ENCODE peak calls at places on chromosomes 2 and 18, in six cellular contexts. I is GM12891, U is H1, Q is K562, C is HepG2, S is GM12878. R is an unnamed sample.

GRCh38 chr2:164620873-164621760 is at the start of gene GRB14:
- DNase-seq in I (no peak), Q (no peak), U (peak), S (no peak), C (peak), R (peak)

GRCh38 chr2:55011741-55012574 is 38.3 kb downstream of the RTN4 start:
- DNase-seq in U (no peak), I (no peak), Q (no peak), S (no peak), C (peak), R (no peak)

GRCh38 chr2:202375006-202375610 is 1.0 kb upstream of the BMPR2 start:
- DNase-seq in S (no peak), U (no peak), I (no peak), C (peak), Q (no peak), R (peak)

GRCh38 chr2:102258386-102259074 is 52.8 kb upstream of the IL1RL1 start:
- DNase-seq in I (no peak), U (no peak), S (no peak), Q (no peak), C (no peak), R (no peak)

GRCh38 chr2:126911111-126911796 is 12.6 kb downstream of the TEX51 start:
- DNase-seq in S (no peak), I (no peak), Q (no peak), C (no peak), U (no peak), R (no peak)

GRCh38 chr18:22668496-22668895 is 250.8 kb upstream of the CTAGE1 start:
- DNase-seq in C (no peak), Q (peak), S (no peak), I (no peak), U (no peak), R (no peak)

GRCh38 chr2:73292906-73293533 is 328 bp downstream of the EGR4 start:
- DNase-seq in S (no peak), C (no peak), I (no peak), Q (no peak), U (no peak), R (peak)

GRCh38 chr2:44572196-44572900 is 210.6 kb downstream of the CAMKMT start:
- DNase-seq in C (no peak), I (no peak), Q (no peak), S (no peak), U (no peak), R (no peak)

GRCh38 chr2:241072553-241073165 is 29.4 kb downstream of the MTERF4 start:
- DNase-seq in U (no peak), C (no peak), S (no peak), Q (no peak), I (no peak), R (no peak)
- TF ChIP-seq TAF1 in U (no peak), C (no peak), S (no peak), Q (no peak), I (no peak), R (no peak)

GRCh38 chr2:215365184-215365658 is 53.4 kb downstream of the ATIC start:
- DNase-seq in U (no peak), I (peak), C (no peak), Q (no peak), S (peak), R (no peak)

GRCh38 chr2:215363039-215363438 is 51.2 kb downstream of the ATIC start:
- DNase-seq in S (no peak), U (no peak), C (no peak), Q (no peak), I (no peak), R (no peak)

GRCh38 chr2:215362562-215362904 is 50.7 kb downstream of the ATIC start:
- DNase-seq in Q (no peak), I (no peak), S (no peak), C (no peak), U (no peak), R (no peak)

GRCh38 chr2:215363461-215364156 is 51.8 kb downstream of the ATIC start:
- DNase-seq in Q (no peak), C (no peak), S (no peak), I (no peak), U (no peak), R (no peak)

DNA sequence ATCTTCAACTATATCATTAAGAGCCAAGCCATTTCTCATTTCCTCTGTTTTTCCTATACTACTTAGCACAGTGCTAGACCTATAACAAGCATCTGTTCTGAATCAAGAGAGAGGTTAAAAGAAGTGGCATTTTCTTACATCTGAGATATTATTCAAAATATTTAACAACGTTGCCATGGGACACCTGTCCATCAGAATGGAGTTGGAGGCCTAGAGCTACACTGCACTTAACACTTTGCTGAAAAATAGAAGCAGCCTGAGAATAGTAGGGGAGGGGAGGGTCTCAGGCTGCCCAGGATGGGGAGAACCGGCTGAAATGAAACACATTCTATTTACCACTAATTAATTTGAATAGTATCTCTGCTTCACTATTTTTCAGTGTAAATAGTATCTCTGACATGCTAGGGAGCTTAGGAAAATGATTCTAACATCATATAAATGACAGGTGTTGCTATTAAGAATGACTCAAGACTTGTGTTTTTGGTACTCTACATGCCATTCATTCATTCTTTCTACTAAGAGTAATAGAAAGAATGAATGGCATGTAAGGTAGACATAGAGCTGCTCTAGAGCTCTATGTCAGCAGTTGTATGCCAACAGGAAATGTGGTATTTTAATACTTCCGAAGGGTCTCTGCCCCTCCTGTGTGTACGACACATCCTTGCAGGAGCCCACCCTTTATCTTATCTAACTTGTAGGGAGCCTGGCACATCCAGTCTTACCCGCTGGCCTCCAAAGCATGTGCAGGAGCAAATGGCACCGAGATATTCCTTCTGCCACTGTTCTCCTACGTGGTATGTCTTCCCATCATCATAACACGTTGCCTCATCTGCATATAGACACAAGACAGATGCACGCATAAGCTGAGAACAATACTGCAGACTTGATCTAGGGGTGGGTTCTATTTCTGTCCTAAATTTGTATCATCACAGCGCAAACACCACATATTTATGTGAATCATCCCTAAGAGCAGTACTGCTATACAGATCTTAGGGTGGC is 52.6 kb downstream of the ATIC start:
- DNase-seq in Q (no peak), U (no peak), C (no peak), I (no peak), S (no peak), R (no peak)
- TF ChIP-seq POLR2A in Q (no peak), U (no peak), C (peak), I (no peak), S (no peak), R (no peak)

GRCh38 chr2:239405071-239405470 is 4.3 kb upstream of the HDAC4 start:
- DNase-seq in I (no peak), S (no peak), Q (no peak), C (no peak), U (no peak), R (no peak)
- TF ChIP-seq TAF1 in I (no peak), S (no peak), Q (no peak), C (no peak), U (no peak), R (no peak)

GRCh38 chr2:210224660-210225460 is at the start of gene ACADL:
- DNase-seq in U (no peak), S (no peak), I (peak), C (no peak), Q (no peak), R (peak)
- TF ChIP-seq POLR2A in U (no peak), S (no peak), I (no peak), C (no peak), Q (no peak), R (no peak)

DNA sequence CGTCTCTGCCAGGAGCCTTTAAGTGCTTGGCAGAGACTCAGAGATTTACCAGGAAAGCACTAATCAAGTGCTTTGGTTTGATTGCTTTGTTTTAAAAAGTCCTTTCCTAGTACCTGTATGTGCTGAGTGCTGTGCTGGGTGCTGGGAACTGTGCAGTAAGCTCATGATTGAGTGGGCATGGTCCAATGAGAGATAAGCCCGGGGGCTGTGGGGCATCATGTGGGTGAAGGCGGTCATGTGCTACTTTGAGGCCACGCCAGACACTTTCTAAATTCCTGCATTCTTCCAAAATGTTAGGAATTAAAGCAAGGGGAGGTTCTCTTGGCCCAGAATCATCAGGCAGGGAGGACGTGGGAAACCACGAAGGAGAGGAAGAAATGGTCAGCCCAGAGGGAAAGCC is 109.0 kb downstream of the ACAA2 start:
- DNase-seq in S (no peak), I (no peak), U (no peak), Q (no peak), C (no peak), R (no peak)
- TF ChIP-seq TAF1 in S (no peak), I (no peak), U (no peak), Q (no peak), C (no peak), R (no peak)

DNA sequence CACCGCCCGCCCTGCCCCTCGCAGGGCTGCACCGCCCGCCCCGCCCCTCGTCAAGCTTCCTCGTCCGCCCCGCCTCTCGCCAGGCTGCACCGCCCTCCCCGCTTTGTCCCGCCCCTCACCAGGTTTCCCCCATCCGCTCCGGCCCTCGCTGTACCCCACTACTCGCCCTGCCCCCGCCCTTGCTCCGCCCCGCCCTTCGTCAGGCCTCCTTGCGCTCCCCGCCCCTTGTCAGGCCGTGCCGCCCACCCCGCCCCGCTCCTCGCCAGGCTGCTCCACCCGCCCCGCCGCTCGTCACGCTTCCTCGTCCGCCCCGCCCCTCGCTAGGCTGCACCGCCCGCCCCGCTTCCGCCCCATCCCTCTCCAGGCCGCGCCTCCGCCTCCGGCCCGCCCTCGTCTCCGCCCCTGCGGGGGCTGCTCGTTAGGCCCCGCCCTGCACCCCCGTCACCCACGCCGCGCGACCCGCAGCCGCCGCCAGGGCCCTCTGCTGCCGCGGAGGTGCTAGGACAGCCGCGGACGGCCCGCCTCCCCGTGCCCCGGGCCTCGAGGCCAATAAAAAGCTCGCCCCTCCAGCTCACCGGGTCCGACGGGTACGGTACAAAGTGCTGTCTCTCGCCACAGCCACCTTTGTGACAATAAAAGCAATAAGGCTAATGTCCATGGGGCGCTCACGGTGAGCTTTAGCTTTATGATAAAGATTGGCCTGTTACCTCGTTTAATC is 574 bp upstream of the DNPEP start:
- DNase-seq in C (peak), U (peak), I (peak), Q (peak), S (peak), R (peak)
- TF ChIP-seq POLR2A in C (peak), U (no peak), I (no peak), Q (peak), S (no peak), R (no peak)

DNA sequence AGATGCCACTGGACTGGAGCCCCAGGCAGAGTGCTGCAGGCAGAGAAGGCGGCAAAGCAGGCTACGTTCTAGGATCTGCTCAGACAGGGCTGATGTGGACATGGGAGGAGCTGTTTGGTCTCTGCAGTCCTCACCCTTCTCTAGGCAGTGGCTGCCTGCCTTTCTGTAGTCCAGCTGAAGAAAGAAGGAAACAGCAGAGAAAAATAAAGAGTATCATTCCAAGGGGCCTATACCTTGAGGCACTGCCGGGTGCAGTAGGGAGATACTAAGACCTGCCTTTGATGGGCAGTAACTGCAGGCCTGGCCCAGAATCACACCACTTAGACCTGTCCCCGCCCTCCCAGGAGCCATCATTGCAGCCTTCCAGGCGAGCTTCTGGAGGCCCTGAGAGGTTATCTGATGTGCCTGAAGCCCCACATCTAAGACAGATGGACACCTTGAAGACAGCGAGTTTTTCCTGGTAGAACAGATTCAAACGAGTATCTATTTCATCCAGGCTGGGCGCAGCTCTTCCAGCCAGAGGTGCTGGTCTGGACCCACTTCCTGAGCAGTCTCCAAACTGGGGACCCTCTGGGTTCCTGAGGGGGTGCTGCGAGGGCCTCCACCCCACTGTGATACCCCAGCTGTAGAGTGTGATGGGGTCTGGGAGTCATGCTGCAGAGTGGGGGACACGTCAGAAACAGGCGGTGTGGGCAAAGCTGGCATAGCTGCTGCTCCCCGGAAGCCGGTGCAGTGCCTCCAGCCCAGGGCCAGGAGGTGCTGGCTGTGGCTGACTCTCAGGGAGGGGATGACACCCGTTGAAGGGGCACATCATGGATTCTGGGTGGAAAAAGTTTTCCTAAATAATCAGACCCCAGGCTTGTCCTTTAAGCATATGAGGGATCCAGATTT is 87.3 kb upstream of the OTOS start:
- DNase-seq in I (no peak), U (no peak), Q (no peak), C (no peak), S (no peak), R (no peak)
- TF ChIP-seq TAF1 in I (no peak), U (no peak), Q (no peak), C (no peak), S (no peak), R (no peak)

GRCh38 chr2:144518744-144519596 is 949 bp downstream of the ZEB2 start:
- DNase-seq in U (no peak), Q (no peak), S (peak), I (no peak), C (no peak), R (no peak)
- TF ChIP-seq POLR2A in U (no peak), Q (no peak), S (no peak), I (no peak), C (no peak), R (no peak)

DNA sequence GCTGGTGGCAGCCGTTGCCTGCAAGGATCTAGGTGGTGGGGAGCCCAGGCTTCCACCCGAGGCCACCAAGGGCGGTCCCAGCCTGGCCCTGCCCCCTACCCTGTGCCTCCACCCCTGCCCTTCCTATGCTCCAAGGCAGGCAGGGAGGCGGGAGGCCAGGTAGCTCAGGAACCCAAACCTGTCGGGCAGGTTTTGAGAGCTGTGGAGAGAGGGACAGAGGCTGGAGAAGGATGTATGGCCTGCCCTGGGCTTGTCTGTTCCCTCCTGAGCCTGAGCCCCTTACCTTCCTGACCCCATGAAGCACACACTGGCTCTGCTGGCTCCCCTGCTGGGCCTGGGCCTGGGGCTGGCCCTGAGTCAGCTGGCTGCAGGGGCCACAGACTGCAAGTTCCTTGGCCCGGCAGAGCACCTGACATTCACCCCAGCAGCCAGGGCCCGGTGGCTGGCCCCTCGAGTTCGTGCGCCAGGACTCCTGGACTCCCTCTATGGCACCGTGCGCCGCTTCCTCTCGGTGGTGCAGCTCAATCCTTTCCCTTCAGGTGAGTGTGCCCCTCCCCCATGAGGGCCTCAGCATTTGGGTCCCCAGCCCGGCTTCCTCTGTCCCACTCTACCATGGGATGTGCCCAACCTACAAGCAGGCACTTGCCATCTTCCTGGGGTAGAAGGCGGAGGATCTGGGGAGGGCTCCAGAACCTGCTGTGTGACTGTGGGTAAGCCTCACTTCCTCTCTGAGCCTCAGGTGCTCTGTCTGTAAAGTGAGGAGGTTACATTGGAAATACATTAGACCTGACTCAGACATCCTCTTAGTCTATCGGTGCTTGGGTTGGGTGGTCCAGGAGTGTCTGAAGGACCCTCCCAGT is at the start of gene PROM2:
- DNase-seq in I (no peak), U (no peak), Q (no peak), C (no peak), S (no peak), R (no peak)
- TF ChIP-seq TAF1 in I (no peak), U (no peak), Q (no peak), C (no peak), S (no peak), R (no peak)